ENCODE peak calls at places on chromosomes 6 and 20, in six cellular contexts. U is upper lobe of right lung, H is astrocyte, V is stomach, E is AG04450, P is neural progenitor cell. I is an unnamed sample.

GRCh38 chr20:5674176-5674660 is 76.0 kb upstream of the SHLD1 start:
- DNase-seq in U (no peak), E (no peak), V (no peak), P (no peak), H (peak), I (no peak)

GRCh38 chr6:1182722-1183521 is 129.0 kb upstream of the FOXQ1 start:
- DNase-seq in P (no peak), U (no peak), V (peak), H (no peak), E (no peak), I (no peak)

GRCh38 chr20:23690581-23690980 is 1.7 kb upstream of the CST4 start:
- DNase-seq in E (no peak), P (no peak), U (no peak), V (no peak), H (no peak), I (peak)

GRCh38 chr6:165702669-165703068 is 39.6 kb upstream of the PDE10A start:
- DNase-seq in P (no peak), E (no peak), H (no peak), V (no peak), U (no peak), I (no peak)

GRCh38 chr20:17570347-17571152 is 675 bp downstream of the DSTN start:
- DNase-seq in P (peak), V (peak), U (peak), E (no peak), H (no peak), I (peak)

GRCh38 chr6:32852018-32852843 is 1.3 kb downstream of the TAP1 start:
- DNase-seq in E (no peak), H (no peak), U (no peak), P (no peak), V (peak), I (no peak)

GRCh38 chr6:117906454-117906904 is 585 bp upstream of the SLC35F1 start:
- DNase-seq in E (no peak), V (no peak), U (no peak), H (no peak), P (peak), I (no peak)

GRCh38 chr6:26613717-26614683 is 17.2 kb downstream of the ABT1 start:
- DNase-seq in U (no peak), H (no peak), P (peak), V (no peak), E (no peak), I (no peak)

GRCh38 chr6:129317931-129318820 is 391.8 kb downstream of the ARHGAP18 start:
- DNase-seq in H (peak), U (no peak), P (peak), E (no peak), V (no peak), I (no peak)

GRCh38 chr6:6752129-6752528 is 163.6 kb downstream of the LY86 start:
- DNase-seq in E (peak), U (no peak), H (peak), V (no peak), P (peak), I (no peak)

GRCh38 chr6:44253307-44254101 is 3.8 kb downstream of the SLC35B2 start:
- DNase-seq in V (peak), E (no peak), U (no peak), H (no peak), P (peak), I (no peak)

GRCh38 chr20:1429143-1429728 is 36.4 kb upstream of the FKBP1A start:
- DNase-seq in H (no peak), U (no peak), V (no peak), P (no peak), E (no peak), I (no peak)

GRCh38 chr6:154356118-154356517 is 485 bp downstream of the IPCEF1 start:
- DNase-seq in E (no peak), U (no peak), P (no peak), H (no peak), V (no peak), I (peak)

GRCh38 chr6:66825539-66825938 is 1118.5 kb upstream of the EYS start:
- DNase-seq in V (no peak), H (no peak), P (no peak), E (no peak), U (no peak), I (no peak)

GRCh38 chr20:49539481-49540231 is 28.3 kb downstream of the PTGIS start:
- DNase-seq in P (no peak), E (no peak), V (no peak), H (no peak), U (no peak), I (peak)

GRCh38 chr20:31707994-31708744 is 14.5 kb downstream of the BCL2L1 start:
- DNase-seq in E (no peak), U (peak), V (peak), P (no peak), H (no peak), I (no peak)

GRCh38 chr20:31542201-31542842 is 28.1 kb downstream of the HM13 start:
- DNase-seq in V (no peak), E (no peak), U (no peak), P (no peak), H (no peak), I (no peak)

GRCh38 chr6:45663181-45664180 is 285.7 kb upstream of the SUPT3H start:
- DNase-seq in U (no peak), V (no peak), E (no peak), H (peak), P (peak), I (peak)

GRCh38 chr6:1316482-1317220 is 4.8 kb downstream of the FOXQ1 start:
- DNase-seq in U (peak), H (no peak), E (no peak), V (peak), P (peak), I (no peak)

GRCh38 chr20:11492391-11492790 is 425.3 kb upstream of the BTBD3 start:
- DNase-seq in E (no peak), H (no peak), V (no peak), P (no peak), U (no peak), I (no peak)

GRCh38 chr6:83827050-83827449 is 26.1 kb upstream of the RIPPLY2 start:
- DNase-seq in V (no peak), U (no peak), H (no peak), E (no peak), P (peak), I (no peak)

GRCh38 chr6:143176090-143177021 is 115.7 kb downstream of the AIG1 start:
- DNase-seq in U (no peak), V (no peak), H (peak), E (peak), P (no peak), I (peak)

GRCh38 chr20:39112196-39112743 is 150.1 kb downstream of the DHX35 start:
- DNase-seq in U (no peak), E (no peak), P (peak), V (peak), H (peak), I (no peak)

GRCh38 chr20:63624486-63624885 is 2.4 kb downstream of the GMEB2 start:
- DNase-seq in E (no peak), P (peak), V (no peak), H (no peak), U (no peak), I (no peak)
- TF ChIP-seq CTCF in E (peak), P (no peak), V (no peak), H (no peak), U (no peak), I (peak)

GRCh38 chr6:20559924-20560551 is 25.8 kb downstream of the CDKAL1 start:
- DNase-seq in V (no peak), P (no peak), E (no peak), U (no peak), H (no peak), I (no peak)
- TF ChIP-seq CTCF in V (no peak), P (no peak), E (no peak), U (no peak), H (no peak), I (peak)

DNA sequence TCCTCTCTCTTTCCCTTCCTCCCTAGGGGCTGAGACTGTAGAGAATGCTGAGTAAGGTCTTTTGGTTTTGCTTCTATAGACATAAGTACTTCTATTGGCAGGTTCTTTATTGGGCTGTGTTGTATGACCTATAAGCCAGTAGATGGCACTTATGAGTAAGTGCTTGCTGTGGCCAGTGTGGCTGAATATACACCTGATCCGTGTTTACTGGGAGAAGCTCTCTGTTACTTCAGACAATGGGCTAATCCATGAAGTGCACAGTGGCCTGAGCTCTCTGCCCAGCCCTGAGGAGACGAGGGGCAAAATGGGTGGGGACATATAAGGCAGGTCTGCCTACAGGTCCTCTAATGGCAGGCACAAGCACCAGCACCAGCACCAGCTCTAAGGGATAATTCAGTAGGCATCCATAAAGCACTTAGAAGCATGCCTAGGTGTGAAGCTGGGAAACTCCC is 610.3 kb downstream of the RNF144B start:
- DNase-seq in E (no peak), P (peak), U (no peak), H (peak), V (no peak), I (no peak)
- TF ChIP-seq CTCF in E (peak), P (peak), U (peak), H (peak), V (no peak), I (peak)

GRCh38 chr6:56695702-56696101 is 53.0 kb upstream of the DST start:
- DNase-seq in V (no peak), H (peak), E (no peak), U (no peak), P (no peak), I (no peak)

GRCh38 chr6:56693988-56694387 is 51.3 kb upstream of the DST start:
- DNase-seq in P (no peak), V (no peak), U (no peak), H (peak), E (no peak), I (no peak)

GRCh38 chr6:56693246-56693607 is 50.5 kb upstream of the DST start:
- DNase-seq in H (peak), U (peak), P (no peak), E (no peak), V (peak), I (no peak)

DNA sequence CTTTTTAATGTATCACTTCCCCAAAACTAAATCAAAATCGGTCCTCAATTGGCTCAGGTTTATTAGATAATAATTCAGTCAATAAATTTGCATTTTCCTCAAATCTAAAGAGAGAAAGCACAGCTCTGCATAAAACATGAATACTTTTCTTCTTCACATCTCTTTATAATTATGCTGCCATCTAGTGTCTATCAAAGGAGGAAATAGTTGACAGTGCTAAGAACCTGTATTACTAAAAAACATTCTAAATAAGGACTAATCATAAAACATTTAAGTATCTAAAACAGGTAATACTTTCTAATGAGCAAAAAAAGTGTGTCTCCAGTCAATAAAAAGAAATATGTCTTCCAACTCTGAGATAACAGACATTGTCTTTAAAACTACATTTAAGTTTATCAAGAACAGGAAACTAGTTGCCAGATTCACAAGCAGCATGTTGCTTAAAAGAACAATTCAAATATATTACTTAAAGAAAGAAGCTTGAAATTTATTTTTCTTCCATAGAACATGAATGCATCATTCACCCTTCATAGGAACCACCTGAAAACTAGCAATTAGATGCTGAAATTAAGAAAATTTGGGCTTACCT is 56.5 kb upstream of the DST start:
- DNase-seq in H (no peak), V (no peak), P (no peak), E (no peak), U (no peak), I (no peak)
- TF ChIP-seq CTCF in H (peak), V (no peak), P (peak), E (peak), U (peak), I (peak)

GRCh38 chr6:55617272-55617671 is 38.3 kb upstream of the HMGCLL1 start:
- DNase-seq in E (no peak), P (peak), H (peak), V (no peak), U (no peak), I (no peak)
- TF ChIP-seq CTCF in E (peak), P (peak), H (peak), V (no peak), U (peak), I (peak)

DNA sequence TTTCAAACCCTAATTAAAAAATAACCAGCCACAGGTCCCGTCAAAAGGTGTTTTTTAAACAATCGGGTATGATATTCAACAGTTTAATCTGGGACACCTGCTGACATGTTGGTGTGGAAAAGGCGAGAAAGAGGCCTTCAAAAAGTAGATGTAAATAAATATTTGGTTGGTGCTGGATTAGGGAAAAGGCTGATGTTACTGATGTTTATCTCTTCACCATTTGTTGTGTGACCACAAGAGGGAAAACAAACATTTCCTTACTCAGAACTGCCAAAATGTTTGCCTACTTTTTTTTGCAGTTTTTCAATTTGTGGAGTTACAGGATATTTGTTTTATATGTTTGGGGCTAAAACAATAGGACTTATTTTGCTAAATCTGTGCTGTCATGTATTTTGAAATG is 745 bp downstream of the SASH1 start:
- DNase-seq in U (no peak), E (no peak), P (no peak), V (no peak), H (no peak), I (no peak)
- TF ChIP-seq CTCF in U (peak), E (no peak), P (no peak), V (no peak), H (no peak), I (no peak)

GRCh38 chr20:46519678-46520077 is 6.3 kb upstream of the ZNF334 start:
- DNase-seq in P (no peak), H (no peak), E (no peak), U (no peak), V (no peak), I (no peak)
- TF ChIP-seq CTCF in P (no peak), H (no peak), E (no peak), U (no peak), V (no peak), I (no peak)

GRCh38 chr6:167794386-167795157 is 32.1 kb upstream of the AFDN start:
- DNase-seq in E (no peak), P (no peak), H (no peak), U (no peak), V (no peak), I (peak)

GRCh38 chr6:167796668-167797031 is 30.1 kb upstream of the AFDN start:
- DNase-seq in V (no peak), P (no peak), H (no peak), E (no peak), U (no peak), I (no peak)

GRCh38 chr6:167795321-167795811 is 31.3 kb upstream of the AFDN start:
- DNase-seq in H (no peak), V (no peak), E (no peak), U (no peak), P (no peak), I (peak)

GRCh38 chr6:167797079-167797870 is 29.4 kb upstream of the AFDN start:
- DNase-seq in E (no peak), U (no peak), P (no peak), V (no peak), H (no peak), I (peak)

DNA sequence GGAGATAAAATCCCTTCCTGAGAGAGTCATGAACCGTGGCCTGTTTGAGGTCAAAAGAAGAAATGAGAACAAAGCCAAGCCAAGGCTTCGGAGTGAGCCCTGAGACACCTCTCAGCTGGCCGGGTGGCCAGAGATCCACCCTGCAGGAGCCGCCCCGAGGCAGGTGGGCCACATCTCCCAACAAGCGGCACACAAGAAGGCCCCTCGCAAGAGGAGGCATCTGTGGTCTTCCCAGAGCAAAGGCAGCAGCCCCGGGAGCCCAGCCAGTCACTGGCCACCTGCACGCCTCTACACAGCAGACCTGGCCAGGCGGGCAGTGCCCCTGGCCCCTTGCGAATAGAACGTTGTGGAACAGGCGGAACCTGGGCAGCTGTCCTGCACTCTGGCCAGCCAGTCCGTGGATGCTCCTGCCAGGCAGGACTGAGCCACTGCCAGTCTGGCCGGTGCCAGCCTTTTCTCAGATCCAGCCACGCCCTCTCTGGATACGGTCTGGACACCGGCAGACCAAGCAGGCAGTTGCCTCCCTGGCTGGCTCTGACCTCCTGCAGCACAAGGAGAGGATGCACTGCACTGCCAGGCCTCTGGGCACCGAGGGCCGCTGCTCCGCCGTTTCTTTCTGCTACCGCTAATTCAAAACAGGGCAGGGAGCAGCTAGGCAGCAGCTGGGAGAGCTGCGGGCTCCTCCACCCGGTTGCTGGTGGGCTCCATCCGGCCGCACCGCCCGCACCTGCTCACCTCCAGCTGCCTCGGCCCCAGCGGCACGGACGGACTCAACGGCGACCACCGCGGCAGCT is 30.6 kb upstream of the AFDN start:
- DNase-seq in E (no peak), P (no peak), V (peak), U (no peak), H (no peak), I (peak)
- TF ChIP-seq CTCF in E (no peak), P (no peak), V (no peak), U (peak), H (no peak), I (no peak)

GRCh38 chr6:121680058-121680457 is 244.6 kb downstream of the GJA1 start:
- DNase-seq in E (no peak), H (no peak), V (no peak), P (no peak), U (no peak), I (no peak)
- TF ChIP-seq CTCF in E (no peak), H (no peak), V (no peak), P (peak), U (no peak), I (no peak)

GRCh38 chr6:17845598-17845997 is 138.9 kb upstream of the NUP153 start:
- DNase-seq in U (no peak), V (no peak), E (no peak), H (no peak), P (peak), I (no peak)

GRCh38 chr6:17847203-17847602 is 140.2 kb downstream of the KIF13A start:
- DNase-seq in P (no peak), H (no peak), U (no peak), V (no peak), E (no peak), I (no peak)

GRCh38 chr6:17842934-17843821 is 136.5 kb upstream of the NUP153 start:
- DNase-seq in P (no peak), H (no peak), E (no peak), V (no peak), U (no peak), I (no peak)

GRCh38 chr6:17850281-17850680 is 137.2 kb downstream of the KIF13A start:
- DNase-seq in H (no peak), V (no peak), P (no peak), U (no peak), E (no peak), I (no peak)

GRCh38 chr6:17846762-17847161 is 140.0 kb upstream of the NUP153 start:
- DNase-seq in H (no peak), P (no peak), V (no peak), U (no peak), E (no peak), I (no peak)
- TF ChIP-seq CTCF in H (no peak), P (no peak), V (no peak), U (no peak), E (no peak), I (no peak)